ENCODE peak calls at places on chromosome 18, in ten cellular contexts. One of them, this sample, is unnamed.

GRCh38 chr18:45871655-45872054 is 46.2 kb downstream of the SIGLEC15 start:
- DNase-seq in neural crest cell: no peak
- DNase-seq in heart left ventricle: no peak
- DNase-seq in psoas muscle: no peak
- DNase-seq in fibroblast of lung: no peak
- DNase-seq in Calu3: no peak
- DNase-seq in neural progenitor cell: no peak
- DNase-seq in A549: no peak
- DNase-seq in mesothelial cell of epicardium: no peak
- DNase-seq in GM10248: no peak
- DNase-seq in this sample: no peak

GRCh38 chr18:74493689-74494088 is 2.5 kb upstream of the CNDP2 start:
- DNase-seq in neural crest cell: no peak
- DNase-seq in heart left ventricle: no peak
- DNase-seq in psoas muscle: no peak
- DNase-seq in fibroblast of lung: peak
- DNase-seq in Calu3: peak
- DNase-seq in neural progenitor cell: peak
- DNase-seq in A549: peak
- DNase-seq in mesothelial cell of epicardium: no peak
- DNase-seq in GM10248: peak
- DNase-seq in this sample: peak

GRCh38 chr18:36352384-36352783 is 54.9 kb downstream of the FHOD3 start:
- DNase-seq in neural crest cell: no peak
- DNase-seq in heart left ventricle: no peak
- DNase-seq in psoas muscle: no peak
- DNase-seq in fibroblast of lung: peak
- DNase-seq in Calu3: no peak
- DNase-seq in neural progenitor cell: no peak
- DNase-seq in A549: no peak
- DNase-seq in mesothelial cell of epicardium: no peak
- DNase-seq in GM10248: no peak
- DNase-seq in this sample: no peak

GRCh38 chr18:26008096-26008495 is 82.3 kb downstream of the SS18 start:
- DNase-seq in neural crest cell: no peak
- DNase-seq in heart left ventricle: no peak
- DNase-seq in psoas muscle: no peak
- DNase-seq in fibroblast of lung: no peak
- DNase-seq in Calu3: no peak
- DNase-seq in neural progenitor cell: no peak
- DNase-seq in A549: no peak
- DNase-seq in mesothelial cell of epicardium: no peak
- DNase-seq in GM10248: no peak
- DNase-seq in this sample: no peak

GRCh38 chr18:42211201-42211600 is 256.2 kb downstream of the PIK3C3 start:
- DNase-seq in neural crest cell: no peak
- DNase-seq in heart left ventricle: no peak
- DNase-seq in psoas muscle: no peak
- DNase-seq in fibroblast of lung: no peak
- DNase-seq in Calu3: no peak
- DNase-seq in neural progenitor cell: no peak
- DNase-seq in A549: no peak
- DNase-seq in mesothelial cell of epicardium: no peak
- DNase-seq in GM10248: no peak
- DNase-seq in this sample: no peak

GRCh38 chr18:9242987-9243386 is 91.6 kb upstream of the TWSG1 start:
- DNase-seq in neural crest cell: no peak
- DNase-seq in heart left ventricle: no peak
- DNase-seq in psoas muscle: no peak
- DNase-seq in fibroblast of lung: no peak
- DNase-seq in Calu3: no peak
- DNase-seq in neural progenitor cell: no peak
- DNase-seq in A549: no peak
- DNase-seq in mesothelial cell of epicardium: no peak
- DNase-seq in GM10248: peak
- DNase-seq in this sample: no peak

GRCh38 chr18:34787931-34788532 is 77.9 kb downstream of the DTNA start:
- DNase-seq in neural crest cell: peak
- DNase-seq in heart left ventricle: peak
- DNase-seq in psoas muscle: no peak
- DNase-seq in fibroblast of lung: peak
- DNase-seq in Calu3: peak
- DNase-seq in neural progenitor cell: peak
- DNase-seq in A549: peak
- DNase-seq in mesothelial cell of epicardium: peak
- DNase-seq in GM10248: peak
- DNase-seq in this sample: peak

GRCh38 chr18:12325726-12326245 is 17.7 kb downstream of the TUBB6 start:
- DNase-seq in neural crest cell: no peak
- DNase-seq in heart left ventricle: peak
- DNase-seq in psoas muscle: no peak
- DNase-seq in fibroblast of lung: no peak
- DNase-seq in Calu3: no peak
- DNase-seq in neural progenitor cell: no peak
- DNase-seq in A549: no peak
- DNase-seq in mesothelial cell of epicardium: no peak
- DNase-seq in GM10248: no peak
- DNase-seq in this sample: no peak

GRCh38 chr18:77091366-77091765 is 41.2 kb downstream of the MBP start:
- DNase-seq in neural crest cell: no peak
- DNase-seq in heart left ventricle: no peak
- DNase-seq in psoas muscle: no peak
- DNase-seq in fibroblast of lung: no peak
- DNase-seq in Calu3: no peak
- DNase-seq in neural progenitor cell: no peak
- DNase-seq in A549: no peak
- DNase-seq in mesothelial cell of epicardium: no peak
- DNase-seq in GM10248: no peak
- DNase-seq in this sample: no peak

GRCh38 chr18:54220406-54220805 is 4.1 kb downstream of the MBD2 start:
- DNase-seq in neural crest cell: no peak
- DNase-seq in heart left ventricle: no peak
- DNase-seq in psoas muscle: no peak
- DNase-seq in fibroblast of lung: no peak
- DNase-seq in Calu3: no peak
- DNase-seq in neural progenitor cell: no peak
- DNase-seq in A549: no peak
- DNase-seq in mesothelial cell of epicardium: no peak
- DNase-seq in GM10248: no peak
- DNase-seq in this sample: no peak

GRCh38 chr18:54222922-54223567 is 1.4 kb downstream of the MBD2 start:
- DNase-seq in neural crest cell: no peak
- DNase-seq in heart left ventricle: no peak
- DNase-seq in psoas muscle: no peak
- DNase-seq in fibroblast of lung: no peak
- DNase-seq in Calu3: peak
- DNase-seq in neural progenitor cell: peak
- DNase-seq in A549: no peak
- DNase-seq in mesothelial cell of epicardium: no peak
- DNase-seq in GM10248: no peak
- DNase-seq in this sample: no peak

GRCh38 chr18:54224379-54225014 is at the start of gene MBD2:
- DNase-seq in neural crest cell: peak
- DNase-seq in heart left ventricle: peak
- DNase-seq in psoas muscle: peak
- DNase-seq in fibroblast of lung: peak
- DNase-seq in Calu3: peak
- DNase-seq in neural progenitor cell: peak
- DNase-seq in A549: peak
- DNase-seq in mesothelial cell of epicardium: peak
- DNase-seq in GM10248: peak
- DNase-seq in this sample: peak

GRCh38 chr18:54228364-54228763 is 3.9 kb upstream of the MBD2 start:
- DNase-seq in neural crest cell: no peak
- DNase-seq in heart left ventricle: no peak
- DNase-seq in psoas muscle: no peak
- DNase-seq in fibroblast of lung: no peak
- DNase-seq in Calu3: no peak
- DNase-seq in neural progenitor cell: no peak
- DNase-seq in A549: no peak
- DNase-seq in mesothelial cell of epicardium: no peak
- DNase-seq in GM10248: no peak
- DNase-seq in this sample: no peak

GRCh38 chr18:54223568-54224241 is 764 bp downstream of the MBD2 start:
- DNase-seq in neural crest cell: no peak
- DNase-seq in heart left ventricle: peak
- DNase-seq in psoas muscle: peak
- DNase-seq in fibroblast of lung: peak
- DNase-seq in Calu3: peak
- DNase-seq in neural progenitor cell: peak
- DNase-seq in A549: no peak
- DNase-seq in mesothelial cell of epicardium: peak
- DNase-seq in GM10248: no peak
- DNase-seq in this sample: peak
- TF ChIP-seq CTCF in neural crest cell: no peak
- TF ChIP-seq CTCF in heart left ventricle: no peak
- TF ChIP-seq CTCF in psoas muscle: no peak
- TF ChIP-seq CTCF in fibroblast of lung: no peak
- TF ChIP-seq CTCF in Calu3: no peak
- TF ChIP-seq CTCF in neural progenitor cell: no peak
- TF ChIP-seq CTCF in A549: no peak
- TF ChIP-seq CTCF in mesothelial cell of epicardium: no peak
- TF ChIP-seq CTCF in GM10248: no peak
- TF ChIP-seq CTCF in this sample: no peak

DNA sequence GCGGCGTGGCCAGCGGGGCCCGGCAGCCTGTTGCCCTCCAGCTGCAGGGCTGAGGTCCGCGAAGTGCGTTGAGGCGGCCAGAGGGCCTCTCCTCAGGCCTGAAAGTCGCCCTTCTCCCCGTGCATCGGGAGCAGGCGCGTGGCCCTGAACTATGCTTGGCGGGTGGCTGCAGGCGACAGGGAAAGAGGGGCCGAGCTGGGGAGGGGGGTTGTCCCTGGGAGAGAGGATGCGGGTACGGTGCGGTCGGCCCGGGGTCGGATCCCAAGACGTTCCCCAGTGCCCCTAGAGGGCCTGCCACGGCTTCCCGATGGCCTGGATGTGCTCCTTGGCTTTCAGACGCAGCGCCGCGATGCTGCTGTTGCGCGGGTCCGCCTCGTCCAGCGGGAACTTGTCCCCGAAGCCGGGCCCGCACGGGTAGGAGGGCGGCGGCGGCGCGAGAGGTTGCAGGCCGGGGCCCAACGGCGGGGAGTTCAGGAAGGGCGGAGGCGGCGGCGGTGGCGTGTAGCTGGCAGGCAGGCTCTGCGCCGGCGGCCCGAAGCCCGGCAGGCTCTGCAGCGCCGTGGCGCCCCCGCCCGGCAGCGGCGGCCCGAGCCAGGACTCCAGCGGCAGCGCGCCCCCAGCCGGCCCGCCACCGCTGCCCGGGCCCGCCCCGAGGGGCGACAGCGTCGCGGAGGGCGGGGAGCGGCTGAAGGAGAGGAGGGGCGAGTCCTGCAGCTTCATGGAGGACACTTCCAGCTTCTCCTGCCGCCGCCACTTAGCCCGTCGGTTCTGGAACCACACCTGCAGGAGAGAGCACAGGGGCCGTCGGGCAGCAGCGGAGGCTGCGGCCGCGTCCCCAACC is 4.3 kb downstream of the RAX start:
- DNase-seq in neural crest cell: peak
- DNase-seq in heart left ventricle: no peak
- DNase-seq in psoas muscle: no peak
- DNase-seq in fibroblast of lung: no peak
- DNase-seq in Calu3: peak
- DNase-seq in neural progenitor cell: peak
- DNase-seq in A549: peak
- DNase-seq in mesothelial cell of epicardium: peak
- DNase-seq in GM10248: peak
- DNase-seq in this sample: peak
- TF ChIP-seq CTCF in neural crest cell: peak
- TF ChIP-seq CTCF in heart left ventricle: no peak
- TF ChIP-seq CTCF in psoas muscle: peak
- TF ChIP-seq CTCF in fibroblast of lung: no peak
- TF ChIP-seq CTCF in Calu3: peak
- TF ChIP-seq CTCF in neural progenitor cell: peak
- TF ChIP-seq CTCF in A549: peak
- TF ChIP-seq CTCF in mesothelial cell of epicardium: no peak
- TF ChIP-seq CTCF in GM10248: peak
- TF ChIP-seq CTCF in this sample: no peak

DNA sequence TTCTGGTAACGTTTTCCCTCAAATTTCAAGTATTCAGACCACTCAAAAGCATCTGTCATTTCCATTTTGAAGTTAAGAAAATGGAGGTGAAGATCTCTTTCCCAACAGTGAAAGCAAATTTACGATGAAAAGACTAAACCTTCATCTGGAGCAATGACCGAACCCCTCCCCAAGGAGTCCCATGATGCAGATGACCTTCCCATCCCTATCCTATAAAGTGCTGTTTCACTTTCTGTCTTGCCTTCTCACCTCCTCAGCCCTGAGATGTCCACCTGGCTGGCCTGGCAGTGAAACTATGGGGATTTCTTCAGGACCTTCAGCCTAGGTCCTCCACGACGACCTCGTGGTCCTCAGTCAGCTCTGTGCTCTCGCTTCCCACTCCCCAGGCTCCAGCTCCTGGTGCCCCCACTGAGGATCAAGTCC is 925 bp upstream of the NPC1 start:
- DNase-seq in neural crest cell: no peak
- DNase-seq in heart left ventricle: no peak
- DNase-seq in psoas muscle: no peak
- DNase-seq in fibroblast of lung: no peak
- DNase-seq in Calu3: no peak
- DNase-seq in neural progenitor cell: no peak
- DNase-seq in A549: no peak
- DNase-seq in mesothelial cell of epicardium: no peak
- DNase-seq in GM10248: no peak
- DNase-seq in this sample: no peak
- TF ChIP-seq CTCF in neural crest cell: peak
- TF ChIP-seq CTCF in heart left ventricle: no peak
- TF ChIP-seq CTCF in psoas muscle: no peak
- TF ChIP-seq CTCF in fibroblast of lung: no peak
- TF ChIP-seq CTCF in Calu3: peak
- TF ChIP-seq CTCF in neural progenitor cell: no peak
- TF ChIP-seq CTCF in A549: no peak
- TF ChIP-seq CTCF in mesothelial cell of epicardium: no peak
- TF ChIP-seq CTCF in GM10248: no peak
- TF ChIP-seq CTCF in this sample: no peak

GRCh38 chr18:48028081-48028480 is 97.6 kb upstream of the SMAD2 start:
- DNase-seq in neural crest cell: no peak
- DNase-seq in heart left ventricle: no peak
- DNase-seq in psoas muscle: no peak
- DNase-seq in fibroblast of lung: no peak
- DNase-seq in Calu3: no peak
- DNase-seq in neural progenitor cell: no peak
- DNase-seq in A549: no peak
- DNase-seq in mesothelial cell of epicardium: no peak
- DNase-seq in GM10248: no peak
- DNase-seq in this sample: no peak
- TF ChIP-seq CTCF in neural crest cell: no peak
- TF ChIP-seq CTCF in heart left ventricle: no peak
- TF ChIP-seq CTCF in psoas muscle: no peak
- TF ChIP-seq CTCF in fibroblast of lung: no peak
- TF ChIP-seq CTCF in Calu3: no peak
- TF ChIP-seq CTCF in neural progenitor cell: peak
- TF ChIP-seq CTCF in A549: no peak
- TF ChIP-seq CTCF in mesothelial cell of epicardium: no peak
- TF ChIP-seq CTCF in GM10248: no peak
- TF ChIP-seq CTCF in this sample: no peak

GRCh38 chr18:5103286-5103685 is 93.8 kb downstream of the AKAIN1 start:
- DNase-seq in neural crest cell: no peak
- DNase-seq in heart left ventricle: no peak
- DNase-seq in psoas muscle: no peak
- DNase-seq in fibroblast of lung: no peak
- DNase-seq in Calu3: no peak
- DNase-seq in neural progenitor cell: peak
- DNase-seq in A549: no peak
- DNase-seq in mesothelial cell of epicardium: no peak
- DNase-seq in GM10248: no peak
- DNase-seq in this sample: no peak
- TF ChIP-seq CTCF in neural crest cell: no peak
- TF ChIP-seq CTCF in heart left ventricle: no peak
- TF ChIP-seq CTCF in psoas muscle: no peak
- TF ChIP-seq CTCF in fibroblast of lung: no peak
- TF ChIP-seq CTCF in Calu3: no peak
- TF ChIP-seq CTCF in neural progenitor cell: peak
- TF ChIP-seq CTCF in A549: no peak
- TF ChIP-seq CTCF in mesothelial cell of epicardium: no peak
- TF ChIP-seq CTCF in GM10248: no peak
- TF ChIP-seq CTCF in this sample: no peak

This sample was measured in nephron progenitor cell.